ENCODE peak calls at places on chromosome 22, in five cellular contexts. One of them, this sample, is unnamed.
A peak's percentile ranks its signal among the peaks of the same experiment; 100 is the strongest.

GRCh38 chr22:17592201-17592600 is 28.9 kb downstream of the SLC25A18 start:
- DNase-seq in esophagus muscularis mucosa: no peak
- DNase-seq in sigmoid colon: peak; percentile 28
- DNase-seq in A549: no peak
- DNase-seq in tibial nerve: no peak
- DNase-seq in this sample: no peak

GRCh38 chr22:49776053-49776511 is 51.6 kb downstream of the BRD1 start:
- DNase-seq in tibial nerve: no peak
- DNase-seq in A549: no peak
- DNase-seq in sigmoid colon: no peak
- DNase-seq in esophagus muscularis mucosa: no peak
- DNase-seq in this sample: no peak

GRCh38 chr22:49726022-49726681 is 101.5 kb downstream of the BRD1 start:
- DNase-seq in sigmoid colon: no peak
- DNase-seq in esophagus muscularis mucosa: peak; percentile 60
- DNase-seq in A549: no peak
- DNase-seq in tibial nerve: no peak
- DNase-seq in this sample: no peak

GRCh38 chr22:39308614-39309363 is 10.6 kb downstream of the RPL3 start:
- DNase-seq in tibial nerve: peak; percentile 53
- DNase-seq in sigmoid colon: peak; percentile 89
- DNase-seq in esophagus muscularis mucosa: no peak
- DNase-seq in A549: peak; percentile 60
- DNase-seq in this sample: peak; percentile 70

GRCh38 chr22:44023404-44024287 is 456 bp upstream of the PARVB start:
- DNase-seq in tibial nerve: no peak
- DNase-seq in esophagus muscularis mucosa: no peak
- DNase-seq in sigmoid colon: no peak
- DNase-seq in A549: no peak
- DNase-seq in this sample: peak; percentile 50

GRCh38 chr22:31692186-31692886 is 30.3 kb upstream of the PISD start:
- DNase-seq in tibial nerve: no peak
- DNase-seq in esophagus muscularis mucosa: no peak
- DNase-seq in A549: no peak
- DNase-seq in sigmoid colon: no peak
- DNase-seq in this sample: no peak

GRCh38 chr22:46963672-46964545 is 201.5 kb downstream of the TBC1D22A start:
- DNase-seq in sigmoid colon: peak; percentile 52
- DNase-seq in tibial nerve: no peak
- DNase-seq in esophagus muscularis mucosa: no peak
- DNase-seq in A549: no peak
- DNase-seq in this sample: no peak

GRCh38 chr22:40237788-40238424 is 60.2 kb downstream of the TNRC6B start:
- DNase-seq in sigmoid colon: no peak
- DNase-seq in esophagus muscularis mucosa: no peak
- DNase-seq in tibial nerve: no peak
- DNase-seq in A549: no peak
- DNase-seq in this sample: no peak

GRCh38 chr22:41914611-41915034 is 251 bp downstream of the SHISA8 start:
- DNase-seq in sigmoid colon: no peak
- DNase-seq in A549: no peak
- DNase-seq in esophagus muscularis mucosa: no peak
- DNase-seq in tibial nerve: no peak
- DNase-seq in this sample: no peak

GRCh38 chr22:27113211-27114030 is 456.0 kb downstream of the MIAT start:
- DNase-seq in esophagus muscularis mucosa: peak; percentile 95
- DNase-seq in tibial nerve: peak; percentile 79
- DNase-seq in sigmoid colon: peak; percentile 91
- DNase-seq in A549: peak; percentile 65
- DNase-seq in this sample: no peak

GRCh38 chr22:46965552-46966494 is 203.4 kb downstream of the TBC1D22A start:
- DNase-seq in tibial nerve: no peak
- DNase-seq in sigmoid colon: peak; percentile 64
- DNase-seq in A549: no peak
- DNase-seq in esophagus muscularis mucosa: no peak
- DNase-seq in this sample: peak; percentile 39

GRCh38 chr22:25334091-25334490 is 114.7 kb downstream of the CRYBB2 start:
- DNase-seq in sigmoid colon: no peak
- DNase-seq in esophagus muscularis mucosa: no peak
- DNase-seq in tibial nerve: no peak
- DNase-seq in A549: no peak
- DNase-seq in this sample: no peak

GRCh38 chr22:48188211-48188845 is 1425.9 kb downstream of the TBC1D22A start:
- DNase-seq in sigmoid colon: no peak
- DNase-seq in esophagus muscularis mucosa: no peak
- DNase-seq in tibial nerve: no peak
- DNase-seq in A549: peak; percentile 36
- DNase-seq in this sample: no peak

GRCh38 chr22:41793871-41794270 is 6.6 kb upstream of the CCDC134 start:
- DNase-seq in esophagus muscularis mucosa: no peak
- DNase-seq in A549: no peak
- DNase-seq in tibial nerve: no peak
- DNase-seq in sigmoid colon: no peak
- DNase-seq in this sample: no peak

GRCh38 chr22:25137577-25138525 is 61.8 kb upstream of the CRYBB3 start:
- DNase-seq in sigmoid colon: peak; percentile 56
- DNase-seq in tibial nerve: no peak
- DNase-seq in esophagus muscularis mucosa: no peak
- DNase-seq in A549: no peak
- DNase-seq in this sample: no peak

GRCh38 chr22:38205261-38206128 is 3.7 kb downstream of the MAFF start:
- DNase-seq in tibial nerve: peak; percentile 79
- DNase-seq in A549: no peak
- DNase-seq in sigmoid colon: peak; percentile 94
- DNase-seq in esophagus muscularis mucosa: peak; percentile 95
- DNase-seq in this sample: peak; percentile 93

GRCh38 chr22:26210390-26210789 is 41.1 kb downstream of the SEZ6L start:
- DNase-seq in tibial nerve: no peak
- DNase-seq in A549: no peak
- DNase-seq in esophagus muscularis mucosa: no peak
- DNase-seq in sigmoid colon: peak; percentile 19
- DNase-seq in this sample: no peak

GRCh38 chr22:39518996-39519680 is 1.2 kb upstream of the ATF4 start:
- DNase-seq in sigmoid colon: no peak
- DNase-seq in tibial nerve: no peak
- DNase-seq in A549: peak; percentile 43
- DNase-seq in esophagus muscularis mucosa: no peak
- DNase-seq in this sample: no peak

GRCh38 chr22:48758021-48758561 is 1069.6 kb downstream of the BRD1 start:
- DNase-seq in sigmoid colon: peak; percentile 48
- DNase-seq in tibial nerve: no peak
- DNase-seq in A549: no peak
- DNase-seq in esophagus muscularis mucosa: peak; percentile 88
- DNase-seq in this sample: peak; percentile 1

GRCh38 chr22:26513852-26514251 is 1.6 kb upstream of the TFIP11 start:
- DNase-seq in sigmoid colon: no peak
- DNase-seq in A549: no peak
- DNase-seq in tibial nerve: no peak
- DNase-seq in esophagus muscularis mucosa: no peak
- DNase-seq in this sample: no peak

GRCh38 chr22:42315392-42315756 is 44.9 kb upstream of the TCF20 start:
- DNase-seq in tibial nerve: no peak
- DNase-seq in sigmoid colon: no peak
- DNase-seq in A549: no peak
- DNase-seq in esophagus muscularis mucosa: no peak
- DNase-seq in this sample: no peak

GRCh38 chr22:43862882-43863202 is 529 bp upstream of the SULT4A1 start:
- DNase-seq in esophagus muscularis mucosa: no peak
- DNase-seq in A549: no peak
- DNase-seq in tibial nerve: no peak
- DNase-seq in sigmoid colon: no peak
- DNase-seq in this sample: no peak

GRCh38 chr22:24445481-24446290 is 18.3 kb downstream of the ADORA2A start:
- DNase-seq in esophagus muscularis mucosa: no peak
- DNase-seq in tibial nerve: no peak
- DNase-seq in A549: no peak
- DNase-seq in sigmoid colon: no peak
- DNase-seq in this sample: no peak

GRCh38 chr22:36368359-36368983 is 19.3 kb downstream of the MYH9 start:
- DNase-seq in A549: no peak
- DNase-seq in tibial nerve: no peak
- DNase-seq in esophagus muscularis mucosa: no peak
- DNase-seq in sigmoid colon: no peak
- DNase-seq in this sample: no peak
- TF ChIP-seq POLR2A in A549: no peak
- TF ChIP-seq POLR2A in tibial nerve: no peak
- TF ChIP-seq POLR2A in esophagus muscularis mucosa: no peak
- TF ChIP-seq POLR2A in sigmoid colon: no peak
- TF ChIP-seq POLR2A in this sample: no peak

GRCh38 chr22:23220485-23221350 is 40.4 kb downstream of the BCR start:
- DNase-seq in A549: no peak
- DNase-seq in esophagus muscularis mucosa: no peak
- DNase-seq in sigmoid colon: no peak
- DNase-seq in tibial nerve: no peak
- DNase-seq in this sample: no peak
- H3K4me3 ChIP-seq in A549: no peak overlapping the region
- H3K4me3 ChIP-seq in esophagus muscularis mucosa: no peak overlapping the region
- H3K4me3 ChIP-seq in sigmoid colon: no peak overlapping the region
- H3K4me3 ChIP-seq in tibial nerve: no peak overlapping the region
- H3K4me3 ChIP-seq in this sample: no peak overlapping the region

GRCh38 chr22:30667486-30668305 is at the start of gene DUSP18:
- DNase-seq in tibial nerve: peak; percentile 91
- DNase-seq in A549: peak; percentile 93
- DNase-seq in esophagus muscularis mucosa: peak; percentile 98
- DNase-seq in sigmoid colon: peak; percentile 96
- DNase-seq in this sample: peak; percentile 90
- TF ChIP-seq EP300 in tibial nerve: peak; percentile 77
- TF ChIP-seq EP300 in A549: no peak
- TF ChIP-seq EP300 in esophagus muscularis mucosa: no peak
- TF ChIP-seq EP300 in sigmoid colon: no peak
- TF ChIP-seq EP300 in this sample: no peak

GRCh38 chr22:19766506-19767426 is 6.2 kb downstream of the TBX1 start:
- DNase-seq in sigmoid colon: no peak
- DNase-seq in tibial nerve: peak; percentile 22
- DNase-seq in A549: no peak
- DNase-seq in esophagus muscularis mucosa: no peak
- DNase-seq in this sample: no peak

GRCh38 chr22:19764636-19765476 is 4.3 kb downstream of the TBX1 start:
- DNase-seq in sigmoid colon: no peak
- DNase-seq in A549: no peak
- DNase-seq in tibial nerve: no peak
- DNase-seq in esophagus muscularis mucosa: no peak
- DNase-seq in this sample: no peak

GRCh38 chr22:19767427-19768380 is 7.1 kb downstream of the TBX1 start:
- DNase-seq in tibial nerve: no peak
- DNase-seq in A549: no peak
- DNase-seq in sigmoid colon: peak; percentile 80
- DNase-seq in esophagus muscularis mucosa: no peak
- DNase-seq in this sample: no peak

GRCh38 chr22:19765477-19766234 is 5.1 kb downstream of the TBX1 start:
- DNase-seq in tibial nerve: no peak
- DNase-seq in A549: no peak
- DNase-seq in sigmoid colon: no peak
- DNase-seq in esophagus muscularis mucosa: no peak
- DNase-seq in this sample: no peak

DNA sequence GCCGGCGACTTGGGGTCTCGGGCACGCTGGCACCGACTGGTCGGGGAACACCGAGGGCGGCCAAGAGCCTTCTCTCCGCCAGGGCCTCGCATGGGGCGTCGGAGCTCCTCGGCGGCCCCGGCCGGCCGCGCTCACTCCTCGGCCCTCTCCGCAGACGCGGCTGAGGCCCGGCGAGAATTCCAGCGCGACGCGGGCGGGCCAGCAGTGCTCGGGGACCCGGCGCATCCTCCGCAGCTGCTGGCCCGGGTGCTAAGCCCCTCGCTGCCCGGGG is 5.6 kb downstream of the TBX1 start:
- DNase-seq in tibial nerve: no peak
- DNase-seq in sigmoid colon: no peak
- DNase-seq in A549: no peak
- DNase-seq in esophagus muscularis mucosa: no peak
- DNase-seq in this sample: no peak
- TF ChIP-seq POLR2A in tibial nerve: no peak
- TF ChIP-seq POLR2A in sigmoid colon: no peak
- TF ChIP-seq POLR2A in A549: no peak
- TF ChIP-seq POLR2A in esophagus muscularis mucosa: no peak
- TF ChIP-seq POLR2A in this sample: no peak

DNA sequence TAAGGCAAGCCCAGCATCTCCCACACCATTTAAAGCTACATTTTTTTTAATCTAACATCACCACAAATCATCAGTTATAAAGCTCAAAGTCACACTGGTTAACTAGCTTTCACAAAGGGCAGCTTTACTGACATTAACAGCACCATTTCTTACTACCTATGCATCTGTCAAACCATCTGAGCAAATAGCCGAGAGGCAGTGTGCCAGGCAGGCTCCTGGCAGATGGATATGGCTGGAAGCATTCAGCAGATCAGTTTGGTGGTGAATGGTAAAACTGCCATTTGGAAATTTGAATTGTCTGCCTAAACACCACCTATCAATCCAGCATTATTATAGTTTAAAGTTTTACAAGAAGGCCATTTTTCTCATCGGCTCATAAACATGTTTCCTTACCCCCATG is 131.2 kb downstream of the TTC28 start:
- DNase-seq in tibial nerve: no peak
- DNase-seq in sigmoid colon: no peak
- DNase-seq in esophagus muscularis mucosa: no peak
- DNase-seq in A549: no peak
- DNase-seq in this sample: no peak
- H3K4me3 ChIP-seq in tibial nerve: no peak overlapping the region
- H3K4me3 ChIP-seq in sigmoid colon: no peak overlapping the region
- H3K4me3 ChIP-seq in esophagus muscularis mucosa: no peak overlapping the region
- H3K4me3 ChIP-seq in A549: no peak overlapping the region
- H3K4me3 ChIP-seq in this sample: no peak overlapping the region